ENCODE peak calls at places on chromosomes 1 and 21, in six cellular contexts. N is neural progenitor cell; G is mesenchymal stem cell; U is lower lobe of right lung; P is spleen; T is CD4-positive, CD25-positive, alpha-beta regulatory T cell. X is an unnamed sample.

GRCh38 chr1:53620620-53620957 is 118.4 kb downstream of the GLIS1 start:
- DNase-seq in T (no peak), P (no peak), G (no peak), U (no peak), N (no peak), X (no peak)

GRCh38 chr1:161835963-161836362 is 69.8 kb downstream of the ATF6 start:
- DNase-seq in N (no peak), G (no peak), U (no peak), T (no peak), P (no peak), X (peak; percentile 52)

GRCh38 chr1:22910286-22910685 is 62.4 kb downstream of the LACTBL1 start:
- DNase-seq in T (no peak), N (no peak), G (no peak), U (no peak), P (no peak), X (no peak)

GRCh38 chr1:43539726-43540434 is 9.2 kb downstream of the PTPRF start:
- DNase-seq in U (peak; percentile 21), G (no peak), P (peak; percentile 47), N (no peak), T (no peak), X (no peak)

GRCh38 chr1:210711825-210712224 is 383.1 kb downstream of the HHAT start:
- DNase-seq in T (no peak), P (no peak), U (no peak), N (no peak), G (no peak), X (no peak)

GRCh38 chr1:80375662-80376061 is 1369.1 kb upstream of the ADGRL4 start:
- DNase-seq in T (no peak), P (no peak), N (no peak), G (peak; percentile 62), U (no peak), X (peak; percentile 67)

GRCh38 chr21:32867587-32867986 is 96.0 kb upstream of the PAXBP1 start:
- DNase-seq in P (no peak), T (no peak), G (no peak), U (no peak), N (no peak), X (no peak)

GRCh38 chr1:165114022-165114888 is 242.3 kb downstream of the LMX1A start:
- DNase-seq in N (peak; percentile 79), U (no peak), T (no peak), P (no peak), G (peak; percentile 46), X (peak; percentile 81)

GRCh38 chr1:156095906-156096508 is 13.7 kb upstream of the MEX3A start:
- DNase-seq in G (peak; percentile 77), U (no peak), N (no peak), T (no peak), P (no peak), X (no peak)

GRCh38 chr1:184078564-184079107 is 27.1 kb downstream of the TSEN15 start:
- DNase-seq in N (no peak), P (no peak), U (no peak), G (peak; percentile 38), T (no peak), X (peak; percentile 59)

GRCh38 chr1:246417152-246417812 is 89.8 kb downstream of the SMYD3 start:
- DNase-seq in N (no peak), U (no peak), T (no peak), P (no peak), G (peak; percentile 42), X (no peak)

GRCh38 chr21:35284199-35284598 is 235.1 kb upstream of the RUNX1 start:
- DNase-seq in G (peak; percentile 12), U (no peak), N (no peak), P (no peak), T (no peak), X (no peak)

GRCh38 chr21:31182231-31183129 is 144.2 kb upstream of the KRTAP19-8 start:
- DNase-seq in P (no peak), U (no peak), N (no peak), T (peak; percentile 59), G (no peak), X (no peak)

GRCh38 chr1:230854423-230854822 is 13.9 kb downstream of the C1orf198 start:
- DNase-seq in G (no peak), N (no peak), T (no peak), P (no peak), U (no peak), X (no peak)

GRCh38 chr1:230857822-230858221 is 10.5 kb downstream of the C1orf198 start:
- DNase-seq in T (no peak), U (no peak), N (no peak), P (no peak), G (peak; percentile 65), X (peak; percentile 44)

GRCh38 chr1:230853736-230854135 is 14.6 kb downstream of the C1orf198 start:
- DNase-seq in P (no peak), U (no peak), G (no peak), T (no peak), N (no peak), X (no peak)

GRCh38 chr1:230857077-230857476 is 11.2 kb downstream of the C1orf198 start:
- DNase-seq in U (no peak), G (peak; percentile 83), T (no peak), N (no peak), P (no peak), X (no peak)

GRCh38 chr1:230855886-230856285 is 12.4 kb downstream of the C1orf198 start:
- DNase-seq in G (no peak), N (no peak), U (no peak), T (no peak), P (no peak), X (no peak)
- H3K4me1 ChIP-seq in G (peaks cover 42% of the 10 kb centered on the region), N (peaks cover 57% of the 10 kb centered on the region), U (peaks cover 52% of the 10 kb centered on the region), T (no peaks in the 10 kb centered on the region), P (no peaks in the 10 kb centered on the region), X (peaks cover 61% of the 10 kb centered on the region)

GRCh38 chr1:228109962-228110488 is 926 bp upstream of the MRPL55 start:
- DNase-seq in P (no peak), G (peak; percentile 67), N (peak; percentile 33), U (no peak), T (no peak), X (peak; percentile 39)
- H3K4me3 ChIP-seq in P (peak overlapping the region; percentile 79), G (peak overlapping the region; percentile 85), N (peak overlapping the region; percentile 99), U (peak overlapping the region; percentile 78), T (peak overlapping the region; percentile 54), X (peak overlapping the region; percentile 98)

GRCh38 chr1:12620142-12620865 is 2.3 kb upstream of the DHRS3 start:
- DNase-seq in T (no peak), U (no peak), N (no peak), P (peak; percentile 74), G (no peak), X (no peak)

GRCh38 chr1:12622506-12622905 is 4.5 kb upstream of the DHRS3 start:
- DNase-seq in N (no peak), P (peak; percentile 36), T (no peak), U (no peak), G (no peak), X (no peak)

GRCh38 chr1:12620931-12621330 is 2.9 kb upstream of the DHRS3 start:
- DNase-seq in N (no peak), T (no peak), P (peak; percentile 39), U (no peak), G (no peak), X (no peak)

GRCh38 chr1:12619396-12620141 is 1.6 kb upstream of the DHRS3 start:
- DNase-seq in U (peak; percentile 88), G (peak; percentile 84), P (peak; percentile 93), T (peak; percentile 55), N (peak; percentile 93), X (peak; percentile 97)

DNA sequence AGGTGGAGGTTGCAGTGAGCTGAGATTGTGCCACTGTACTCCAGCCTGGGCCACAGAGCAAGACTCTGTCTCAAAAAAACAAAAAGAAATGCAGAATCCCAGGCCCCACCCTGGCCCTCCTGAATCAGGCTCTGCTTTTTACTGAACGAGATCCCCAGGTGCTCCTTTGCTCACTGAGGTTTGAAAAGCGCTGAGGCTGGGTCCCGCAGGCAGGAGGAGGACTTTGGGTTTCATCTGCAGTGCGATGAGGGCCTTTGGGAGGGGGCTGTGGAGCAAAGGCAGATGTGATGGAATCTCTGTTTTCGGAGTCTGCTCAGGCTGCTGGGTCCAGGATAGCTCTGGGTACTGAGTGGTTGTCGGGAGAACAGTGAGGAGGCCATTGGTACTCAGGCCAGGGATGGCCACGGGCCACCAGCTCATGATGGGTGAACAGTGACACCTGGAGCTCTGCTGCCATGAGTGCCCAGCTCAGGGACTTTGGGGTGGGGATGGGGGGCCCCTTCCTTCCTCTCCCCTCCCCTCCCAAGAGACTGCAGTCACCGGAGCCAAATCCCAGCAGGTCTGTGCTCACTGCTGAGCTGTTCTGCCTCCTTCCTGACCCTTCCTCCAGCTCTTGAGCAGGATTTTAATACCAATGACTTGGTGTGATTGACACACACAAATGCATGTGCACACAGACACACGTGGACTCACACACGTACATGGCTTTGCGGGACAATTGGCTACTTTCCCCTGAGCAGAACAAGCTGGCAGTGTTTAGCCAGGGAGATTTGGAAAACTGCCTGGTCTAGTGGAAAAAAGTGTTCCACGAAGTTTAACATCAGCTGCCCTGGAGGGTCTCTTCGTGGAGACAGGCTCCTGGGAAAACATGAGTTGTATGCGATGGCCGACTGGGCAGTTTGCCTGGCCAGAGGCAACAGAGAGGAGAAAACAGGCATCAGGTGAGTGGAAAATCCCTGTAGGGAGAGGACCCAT is 3.6 kb upstream of the DHRS3 start:
- DNase-seq in P (peak; percentile 65), G (no peak), T (no peak), U (no peak), N (no peak), X (no peak)
- H3K4me1 ChIP-seq in P (peaks cover 28% of the 10 kb centered on the region), G (peaks cover 19% of the 10 kb centered on the region), T (peaks cover 43% of the 10 kb centered on the region), U (peaks cover 37% of the 10 kb centered on the region), N (peaks cover 14% of the 10 kb centered on the region), X (peaks cover 27% of the 10 kb centered on the region)

GRCh38 chr1:152514715-152515453 is 602 bp downstream of the CRCT1 start:
- DNase-seq in P (no peak), N (no peak), G (no peak), T (no peak), U (no peak), X (no peak)
- H3K4me3 ChIP-seq in P (no peak overlapping the region), N (no peak overlapping the region), G (peak overlapping the region; percentile 46), T (no peak overlapping the region), U (no peak overlapping the region), X (no peak overlapping the region)

GRCh38 chr1:67723126-67723525 is 38.1 kb downstream of the GADD45A start:
- DNase-seq in P (no peak), T (no peak), N (no peak), U (no peak), G (no peak), X (no peak)
- H3K4me1 ChIP-seq in P (peaks cover 15% of the 10 kb centered on the region), T (peaks cover 15% of the 10 kb centered on the region), N (peaks cover 19% of the 10 kb centered on the region), U (peaks cover 37% of the 10 kb centered on the region), G (peaks cover 20% of the 10 kb centered on the region), X (peaks cover 54% of the 10 kb centered on the region)

DNA sequence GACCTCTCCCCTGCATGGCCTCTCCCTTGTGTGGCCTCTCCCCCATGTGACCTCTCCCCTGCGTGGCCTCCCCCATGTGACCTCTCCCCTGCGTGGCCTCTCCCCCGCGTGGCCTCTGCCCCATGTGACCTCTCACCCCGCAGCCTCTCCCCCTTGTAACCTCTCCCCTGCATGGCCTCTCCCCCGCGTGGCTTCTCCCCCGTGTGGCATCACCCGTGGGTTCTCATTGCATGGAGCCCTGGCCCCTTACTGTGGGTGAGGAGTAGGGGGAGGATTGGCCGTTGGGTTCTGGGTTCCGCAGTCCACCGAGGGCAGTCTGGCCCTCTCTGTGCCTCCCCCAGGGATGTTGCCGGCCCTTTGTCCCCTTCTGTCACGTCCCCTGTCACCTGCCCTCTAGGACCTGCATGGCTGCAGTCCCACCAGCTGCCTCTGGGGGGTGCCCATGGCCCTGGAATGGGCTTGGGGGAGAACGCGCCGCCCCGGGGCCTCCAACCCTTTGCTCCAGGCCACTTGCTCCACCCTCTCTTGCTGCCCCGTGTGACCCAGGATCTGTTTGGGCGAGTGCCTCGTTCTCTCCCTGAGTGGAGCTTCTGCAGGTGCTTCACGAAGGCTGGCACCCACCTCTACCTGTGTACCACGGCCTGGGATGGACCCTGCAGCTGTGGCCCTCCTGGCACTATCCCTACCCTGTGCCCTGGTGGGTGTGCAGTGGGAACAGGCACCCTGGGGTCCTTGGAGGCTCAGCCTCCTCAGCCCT is 21.3 kb downstream of the RRP1 start:
- DNase-seq in T (peak; percentile 74), U (peak; percentile 94), N (peak; percentile 88), G (peak; percentile 64), P (peak; percentile 96), X (peak; percentile 77)
- H3K4me3 ChIP-seq in T (no peak overlapping the region), U (peak overlapping the region; percentile 47), N (no peak overlapping the region), G (no peak overlapping the region), P (no peak overlapping the region), X (no peak overlapping the region)